ENCODE peak calls at places on chromosomes 11 and 22, in six cellular contexts. I is A549, F is HepG2, G is SK-N-SH, A is IMR-90, H is GM12878. C is an unnamed sample.

GRCh38 chr22:19870153-19871022 is 15.7 kb upstream of the GNB1L start:
- DNase-seq in I (no peak), F (peak), A (no peak), G (no peak), H (no peak), C (no peak)

GRCh38 chr11:66607126-66607834 is 9.2 kb upstream of the RBM14 start:
- DNase-seq in F (peak), I (no peak), H (no peak), G (no peak), A (peak), C (no peak)

GRCh38 chr11:112025682-112026081 is 474 bp downstream of the DLAT start:
- DNase-seq in I (peak), A (peak), F (peak), G (no peak), H (no peak), C (no peak)

GRCh38 chr11:68750197-68750987 is 928 bp downstream of the TESMIN start:
- DNase-seq in A (no peak), G (no peak), I (no peak), F (no peak), H (no peak), C (peak)

GRCh38 chr11:2525166-2525861 is 80.5 kb downstream of the KCNQ1 start:
- DNase-seq in I (no peak), A (no peak), G (no peak), F (no peak), H (no peak), C (no peak)

GRCh38 chr11:94151903-94152677 is 23.4 kb downstream of the PANX1 start:
- DNase-seq in A (peak), F (peak), H (no peak), G (peak), I (peak), C (peak)

GRCh38 chr22:20514658-20515406 is 7.4 kb downstream of the MED15 start:
- DNase-seq in F (no peak), G (no peak), A (peak), H (no peak), I (no peak), C (no peak)

GRCh38 chr11:126502159-126502558 is 146.7 kb downstream of the ST3GAL4 start:
- DNase-seq in I (no peak), G (no peak), A (no peak), F (no peak), H (no peak), C (no peak)

GRCh38 chr22:41106122-41106968 is 14.0 kb downstream of the EP300 start:
- DNase-seq in H (no peak), A (peak), I (no peak), G (no peak), F (peak), C (no peak)

GRCh38 chr11:43579171-43579918 is 101.2 kb upstream of the HSD17B12 start:
- DNase-seq in I (peak), H (no peak), G (peak), A (peak), F (no peak), C (peak)

GRCh38 chr11:102448869-102449224 is 3.7 kb downstream of the TMEM123 start:
- DNase-seq in H (no peak), G (no peak), I (no peak), A (no peak), F (peak), C (no peak)

GRCh38 chr22:30123463-30123862 is 43.2 kb downstream of the HORMAD2 start:
- DNase-seq in A (no peak), G (no peak), H (no peak), I (no peak), F (no peak), C (no peak)

GRCh38 chr22:29726104-29726503 is 6.3 kb downstream of the CABP7 start:
- DNase-seq in A (no peak), F (no peak), H (no peak), G (peak), I (no peak), C (peak)

DNA sequence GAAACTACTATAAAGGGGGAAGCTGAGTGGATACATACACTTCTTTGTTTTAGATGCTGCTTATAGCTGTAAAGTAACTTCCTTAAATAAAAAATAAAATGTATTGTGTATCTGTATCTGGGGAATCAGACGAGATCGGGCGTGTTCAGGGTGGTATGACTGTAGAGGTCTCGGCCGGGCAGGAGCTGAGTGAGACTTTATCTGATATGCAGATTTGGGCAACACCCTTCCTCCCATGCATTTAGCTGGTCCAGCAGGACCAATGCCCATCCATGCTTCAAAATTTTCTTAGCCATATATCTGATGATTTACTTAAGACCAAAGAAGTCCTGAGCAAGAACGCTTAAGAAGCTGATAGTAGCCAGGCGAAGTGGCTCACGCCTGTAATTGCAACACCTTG is 44.9 kb upstream of the ZBED5 start:
- DNase-seq in A (no peak), I (no peak), H (no peak), G (no peak), F (no peak), C (no peak)
- TF ChIP-seq SMC3 in A (no peak), I (no peak), H (no peak), G (no peak), F (no peak), C (no peak)

GRCh38 chr11:121575963-121576290 is 123.2 kb upstream of the SORL1-AS1 start:
- DNase-seq in F (no peak), I (no peak), G (no peak), H (no peak), A (no peak), C (no peak)

GRCh38 chr11:121572581-121573059 is 119.9 kb upstream of the SORL1-AS1 start:
- DNase-seq in A (no peak), F (no peak), I (no peak), H (no peak), G (peak), C (no peak)

GRCh38 chr11:121576531-121576930 is 123.8 kb upstream of the SORL1-AS1 start:
- DNase-seq in I (no peak), F (no peak), A (no peak), G (no peak), H (peak), C (no peak)

GRCh38 chr11:121577106-121577505 is 124.3 kb upstream of the SORL1-AS1 start:
- DNase-seq in G (no peak), I (no peak), H (no peak), A (no peak), F (no peak), C (no peak)

DNA sequence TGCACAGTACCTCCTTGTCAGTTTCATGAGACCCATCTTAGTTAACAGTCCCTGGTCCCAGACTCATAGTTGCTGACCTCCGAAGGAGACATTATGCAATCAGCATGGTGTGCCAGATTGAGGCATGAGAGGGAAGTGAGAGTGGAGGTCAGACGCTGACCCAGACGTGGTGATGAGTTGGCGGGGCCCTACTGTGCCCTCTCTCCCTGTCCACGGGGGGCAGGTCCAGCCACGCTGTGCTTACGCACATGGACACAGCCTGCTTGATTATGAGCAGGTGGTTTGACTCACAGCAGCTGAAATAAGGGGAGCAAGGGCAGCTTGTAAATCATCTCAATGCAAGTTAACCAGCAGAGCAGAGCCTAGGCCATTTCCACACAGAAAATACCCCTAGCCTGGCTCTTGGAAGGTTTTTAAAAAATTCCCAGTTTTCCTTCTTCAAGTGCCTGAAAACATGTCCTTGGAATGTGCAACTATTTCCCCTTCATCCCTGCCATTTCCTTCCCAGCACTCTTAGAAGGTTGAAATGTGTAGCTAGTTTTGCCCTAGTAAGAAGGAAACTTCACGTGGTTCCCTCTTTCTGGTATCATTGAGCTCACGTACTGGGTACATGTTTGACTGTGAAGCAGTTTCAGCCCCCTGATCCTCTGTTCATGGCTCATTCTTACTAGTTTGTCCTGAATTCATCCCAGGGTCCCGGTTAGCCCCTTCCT is 122.6 kb upstream of the SORL1-AS1 start:
- DNase-seq in G (no peak), F (no peak), A (peak), I (no peak), H (peak), C (no peak)
- TF ChIP-seq USF2 in G (no peak), F (no peak), A (no peak), I (no peak), H (no peak), C (no peak)

DNA sequence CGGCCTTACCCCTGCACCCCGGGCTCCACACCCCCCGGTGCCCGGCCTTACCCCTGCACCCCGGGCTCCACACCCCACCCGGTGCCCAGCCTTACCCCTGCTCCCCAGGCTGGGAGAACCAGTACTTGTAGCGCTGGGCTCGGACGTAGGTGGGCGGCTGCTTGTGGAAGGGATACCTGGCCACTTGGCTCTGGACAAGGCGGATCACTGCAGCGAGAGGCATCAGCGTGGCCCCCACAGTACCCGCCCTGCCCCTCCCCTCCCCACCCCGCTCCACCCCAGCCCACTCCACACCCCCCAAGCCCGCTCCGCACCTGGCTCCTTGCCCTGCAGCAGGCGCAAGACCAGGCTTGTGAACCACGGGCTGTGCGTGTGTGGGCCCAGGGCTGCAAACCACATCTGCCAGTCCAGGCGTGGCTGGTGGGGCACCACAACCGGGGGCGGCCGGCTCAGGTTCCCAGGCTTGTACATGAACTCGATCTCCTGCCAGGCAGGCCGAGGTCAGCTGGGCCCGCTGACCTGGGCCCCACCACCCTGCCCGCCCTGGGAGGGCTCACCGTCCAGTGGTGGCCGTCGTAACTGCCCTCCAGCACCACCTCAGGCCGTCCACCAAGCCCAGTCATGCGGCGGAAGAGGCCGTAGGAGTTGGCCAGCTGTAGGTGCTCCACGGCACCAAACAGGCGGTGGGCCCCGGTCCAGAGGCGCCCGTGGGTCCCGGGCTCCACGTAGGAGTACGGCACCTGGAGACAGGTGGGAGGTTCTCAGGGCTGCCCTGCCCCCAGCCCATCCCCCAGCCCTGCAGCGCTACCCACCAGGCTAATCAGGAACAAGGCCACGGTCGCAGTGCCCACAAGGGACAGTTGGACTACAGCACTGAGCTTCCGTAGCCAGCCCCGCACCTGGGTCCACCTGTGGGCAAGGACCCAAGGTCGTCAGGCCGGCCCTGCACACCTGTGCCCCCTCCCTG is 3.0 kb downstream of the LMF2 start:
- DNase-seq in H (no peak), A (no peak), F (no peak), G (no peak), I (no peak), C (no peak)
- H3K27ac ChIP-seq in H (no peak), A (no peak), F (no peak), G (no peak), I (no peak), C (no peak)

DNA sequence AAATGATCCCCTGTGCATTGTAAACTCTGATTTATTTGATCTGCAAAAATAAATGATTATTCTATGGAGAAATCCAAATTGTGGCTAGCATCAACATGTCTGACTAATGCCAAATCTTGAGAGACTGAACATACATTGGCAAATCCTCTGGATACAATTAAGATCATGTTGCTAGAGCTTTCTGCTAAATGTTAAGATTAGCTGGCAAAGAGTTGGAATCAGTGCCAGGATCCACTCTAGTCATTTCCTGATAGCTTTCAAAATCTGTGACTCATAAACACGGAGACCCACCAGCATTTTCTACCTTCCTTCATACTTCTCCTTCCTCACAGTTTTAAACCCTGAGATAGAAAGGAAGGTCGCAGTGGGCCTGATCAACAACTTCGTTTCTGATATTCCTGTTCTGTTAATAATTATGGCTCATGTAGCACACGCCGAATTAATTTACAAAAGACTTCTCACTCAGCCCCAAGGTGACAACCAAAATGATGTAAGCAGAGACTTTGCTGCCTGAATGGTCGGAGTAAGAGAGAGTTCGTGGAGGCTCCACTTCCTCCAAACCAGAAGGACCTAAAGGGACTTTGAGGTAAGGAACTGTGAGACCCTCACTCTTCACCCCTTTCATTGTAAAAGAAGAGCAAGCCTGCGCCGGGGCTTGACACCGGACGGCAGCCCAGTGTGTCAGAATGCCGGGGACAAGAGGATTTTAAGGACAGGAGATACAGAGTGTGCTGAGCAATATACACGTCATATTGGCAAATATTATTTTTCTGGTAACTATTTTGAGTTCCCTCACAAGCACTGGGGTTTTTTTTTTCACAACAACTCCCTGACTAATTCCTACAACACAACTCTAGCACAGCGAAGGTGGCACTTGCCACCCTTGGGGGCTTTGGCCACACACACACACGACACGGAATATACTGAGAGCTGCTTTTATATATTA is 42.0 kb downstream of the SERPINH1 start:
- DNase-seq in I (no peak), A (peak), G (no peak), H (no peak), F (no peak), C (no peak)
- TF ChIP-seq SMC3 in I (no peak), A (no peak), G (no peak), H (no peak), F (no peak), C (no peak)